ENCODE peak calls at places on chromosomes 5 and 9, in eight cellular contexts. L, H, N, R, C, U, V and Q are unnamed samples.

GRCh38 chr5:63961125-63961597 is 1.1 kb downstream of the HTR1A start:
- DNase-seq in L (no peak), H (no peak), N (no peak), R (no peak), C (no peak), U (no peak), V (no peak), Q (no peak)

GRCh38 chr5:1004598-1005361 is 3.8 kb upstream of the NKD2 start:
- DNase-seq in L (peak; percentile 80), H (peak; percentile 37), N (peak; percentile 2), R (peak; percentile 40), C (peak; percentile 59), U (peak; percentile 66), V (no peak), Q (peak; percentile 32)

GRCh38 chr5:134116291-134116690 is 1.8 kb downstream of the TCF7 start:
- DNase-seq in L (no peak), H (no peak), N (no peak), R (no peak), C (no peak), U (no peak), V (no peak), Q (no peak)

GRCh38 chr5:108451269-108451668 is 69.4 kb upstream of the FBXL17 start:
- DNase-seq in L (no peak), H (no peak), N (no peak), R (no peak), C (no peak), U (no peak), V (no peak), Q (no peak)

GRCh38 chr9:130765135-130766030 is 69.7 kb upstream of the ABL1 start:
- DNase-seq in L (no peak), H (no peak), N (peak; percentile 18), R (peak; percentile 46), C (peak; percentile 64), U (no peak), V (no peak), Q (no peak)

GRCh38 chr9:121764371-121764730 is 112.9 kb downstream of the DAB2IP start:
- DNase-seq in L (no peak), H (no peak), N (no peak), R (no peak), C (no peak), U (no peak), V (no peak), Q (no peak)

GRCh38 chr5:132065951-132066701 is 5.7 kb downstream of the IL3 start:
- DNase-seq in L (no peak), H (no peak), N (no peak), R (no peak), C (no peak), U (no peak), V (no peak), Q (no peak)

GRCh38 chr5:132257131-132258101 is at the start of gene PDLIM4:
- DNase-seq in L (no peak), H (no peak), N (no peak), R (peak; percentile 51), C (peak; percentile 48), U (peak; percentile 59), V (no peak), Q (no peak)